ENCODE peak calls at places on chromosomes 5 and 9, in five cellular contexts. C, M, T, L and Y are unnamed samples.

GRCh38 chr5:124906339-124907097 is 160.1 kb upstream of the ZNF608 start:
- DNase-seq in C (peak), M (no peak), T (peak), L (no peak), Y (no peak)

GRCh38 chr9:84137968-84138367 is 157.4 kb downstream of the RMI1 start:
- DNase-seq in C (no peak), M (no peak), T (no peak), L (no peak), Y (no peak)

GRCh38 chr5:96978812-96979449 is 43.1 kb downstream of the LNPEP start:
- DNase-seq in C (no peak), M (no peak), T (no peak), L (no peak), Y (no peak)

GRCh38 chr9:90868555-90868954 is 66.9 kb downstream of the SYK start:
- DNase-seq in C (no peak), M (no peak), T (no peak), L (no peak), Y (no peak)

GRCh38 chr9:87569008-87569908 is 71.6 kb downstream of the DAPK1 start:
- DNase-seq in C (no peak), M (no peak), T (no peak), L (no peak), Y (no peak)

GRCh38 chr5:15995206-15996052 is 184.2 kb downstream of the MARCHF11 start:
- DNase-seq in C (peak), M (no peak), T (no peak), L (no peak), Y (no peak)

GRCh38 chr9:114284316-114285060 is 38.4 kb upstream of the ORM1 start:
- DNase-seq in C (peak), M (no peak), T (no peak), L (no peak), Y (no peak)

GRCh38 chr9:104232781-104233341 is 138.8 kb downstream of the SMC2 start:
- DNase-seq in C (no peak), M (no peak), T (no peak), L (no peak), Y (no peak)

GRCh38 chr5:125835293-125836172 is 587.7 kb upstream of the GRAMD2B start:
- DNase-seq in C (peak), M (peak), T (no peak), L (no peak), Y (peak)

GRCh38 chr9:93028448-93029006 is 30.0 kb upstream of the SUSD3 start:
- DNase-seq in C (no peak), M (no peak), T (no peak), L (no peak), Y (peak)

GRCh38 chr9:7164440-7165349 is 406.9 kb downstream of the KDM4C start:
- DNase-seq in C (no peak), M (no peak), T (no peak), L (no peak), Y (no peak)

GRCh38 chr5:163434410-163434866 is 3.0 kb upstream of the CCNG1 start:
- DNase-seq in C (no peak), M (no peak), T (no peak), L (no peak), Y (no peak)

GRCh38 chr5:116409591-116410296 is 164.9 kb downstream of the SEMA6A start:
- DNase-seq in C (no peak), M (no peak), T (no peak), L (no peak), Y (no peak)

GRCh38 chr9:24036459-24036858 is 210.4 kb upstream of the ELAVL2 start:
- DNase-seq in C (no peak), M (no peak), T (no peak), L (no peak), Y (no peak)

GRCh38 chr5:112511920-112512319 is 92.8 kb upstream of the EPB41L4A start:
- DNase-seq in C (no peak), M (no peak), T (no peak), L (no peak), Y (no peak)

GRCh38 chr5:50814541-50814940 is 148.1 kb downstream of the PARP8 start:
- DNase-seq in C (no peak), M (no peak), T (no peak), L (no peak), Y (no peak)

GRCh38 chr5:59367791-59368394 is 525.6 kb downstream of the PDE4D start:
- DNase-seq in C (peak), M (no peak), T (peak), L (no peak), Y (peak)

GRCh38 chr9:134490446-134490845 is 151.2 kb upstream of the COL5A1 start:
- DNase-seq in C (no peak), M (no peak), T (no peak), L (no peak), Y (no peak)

GRCh38 chr9:89746385-89747116 is 141.7 kb downstream of the GADD45G start:
- DNase-seq in C (no peak), M (no peak), T (peak), L (no peak), Y (no peak)

GRCh38 chr9:92094655-92095054 is 20.6 kb downstream of the SPTLC1 start:
- DNase-seq in C (no peak), M (no peak), T (no peak), L (no peak), Y (no peak)

GRCh38 chr9:110278080-110278707 is 21.9 kb upstream of the TXN start:
- DNase-seq in C (no peak), M (no peak), T (no peak), L (no peak), Y (no peak)

GRCh38 chr9:99400184-99400731 is 178.2 kb downstream of the SEC61B start:
- DNase-seq in C (no peak), M (no peak), T (no peak), L (no peak), Y (no peak)

GRCh38 chr5:133527311-133527710 is 85.0 kb downstream of the FSTL4 start:
- DNase-seq in C (no peak), M (no peak), T (no peak), L (peak), Y (no peak)

GRCh38 chr9:116181853-116182610 is 28.4 kb downstream of the PAPPA start:
- DNase-seq in C (no peak), M (no peak), T (no peak), L (no peak), Y (no peak)

GRCh38 chr9:7234144-7234543 is 476.4 kb downstream of the KDM4C start:
- DNase-seq in C (peak), M (peak), T (no peak), L (no peak), Y (peak)

GRCh38 chr5:72040513-72040912 is 66.8 kb upstream of the MAP1B start:
- DNase-seq in C (no peak), M (no peak), T (no peak), L (no peak), Y (no peak)

GRCh38 chr9:114372971-114373591 is 14.7 kb downstream of the AKNA start:
- DNase-seq in C (no peak), M (peak), T (peak), L (no peak), Y (peak)

GRCh38 chr9:105976257-105976656 is 281.9 kb downstream of the TMEM38B start:
- DNase-seq in C (no peak), M (no peak), T (no peak), L (no peak), Y (no peak)

GRCh38 chr9:120308495-120308894 is 271.5 kb downstream of the CDK5RAP2 start:
- DNase-seq in C (peak), M (no peak), T (no peak), L (peak), Y (no peak)

GRCh38 chr9:111178361-111179043 is 140.2 kb upstream of the LPAR1 start:
- DNase-seq in C (no peak), M (no peak), T (no peak), L (no peak), Y (no peak)

GRCh38 chr9:15059003-15059402 is 148.8 kb upstream of the FREM1 start:
- DNase-seq in C (no peak), M (no peak), T (no peak), L (no peak), Y (no peak)

GRCh38 chr9:105116047-105116868 is 128.2 kb upstream of the SLC44A1 start:
- DNase-seq in C (no peak), M (no peak), T (no peak), L (no peak), Y (no peak)

GRCh38 chr5:37840036-37840909 is at the start of gene GDNF:
- DNase-seq in C (peak), M (peak), T (no peak), L (no peak), Y (peak)

GRCh38 chr5:17367256-17367845 is 130.7 kb upstream of the TAF11L2 start:
- DNase-seq in C (no peak), M (no peak), T (no peak), L (no peak), Y (no peak)

GRCh38 chr9:36008774-36009300 is 27.9 kb upstream of the RECK start:
- DNase-seq in C (peak), M (no peak), T (peak), L (peak), Y (peak)

GRCh38 chr5:158943057-158943456 is 156.7 kb downstream of the EBF1 start:
- DNase-seq in C (no peak), M (no peak), T (peak), L (no peak), Y (peak)

GRCh38 chr5:1312993-1313833 is 18.3 kb upstream of the TERT start:
- DNase-seq in C (no peak), M (peak), T (no peak), L (peak), Y (peak)

GRCh38 chr5:72597456-72597948 is 90.3 kb upstream of the ZNF366 start:
- DNase-seq in C (no peak), M (no peak), T (no peak), L (no peak), Y (no peak)

DNA sequence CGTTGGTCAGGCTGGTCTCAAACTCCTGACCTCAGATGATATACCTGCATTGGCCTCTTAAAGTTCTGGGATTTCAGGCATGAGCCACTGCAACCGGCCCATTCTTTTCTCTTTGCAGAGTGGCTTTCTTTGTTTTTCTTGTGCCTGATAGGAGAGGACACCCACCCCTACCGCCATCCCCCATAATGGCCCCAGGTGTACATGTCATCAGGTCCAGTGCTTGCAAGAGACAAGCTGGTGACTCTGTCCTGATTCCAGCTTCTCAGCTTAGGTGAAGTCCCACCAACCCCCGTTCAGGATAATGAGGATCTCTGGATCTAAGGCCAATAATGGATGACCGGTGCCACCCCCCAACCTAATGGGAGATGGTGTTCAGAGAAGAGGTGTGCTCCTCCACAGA is 2.3 kb upstream of the AIF1L start:
- DNase-seq in C (no peak), M (no peak), T (no peak), L (no peak), Y (no peak)
- TF ChIP-seq CTCF in C (no peak), M (no peak), T (no peak), L (no peak), Y (no peak)

GRCh38 chr5:4941957-4942830 is 197.9 kb upstream of the ADAMTS16 start:
- DNase-seq in C (peak), M (peak), T (no peak), L (no peak), Y (peak)
- TF ChIP-seq CTCF in C (peak), M (peak), T (peak), L (peak), Y (peak)

GRCh38 chr9:124415852-124416484 is 726 bp upstream of the PSMB7 start:
- DNase-seq in C (peak), M (no peak), T (no peak), L (no peak), Y (no peak)

GRCh38 chr9:124423155-124423554 is 7.9 kb upstream of the PSMB7 start:
- DNase-seq in C (no peak), M (no peak), T (no peak), L (no peak), Y (no peak)

GRCh38 chr9:124423591-124423990 is 8.3 kb upstream of the PSMB7 start:
- DNase-seq in C (no peak), M (no peak), T (no peak), L (no peak), Y (no peak)

GRCh38 chr9:124420991-124421543 is 5.8 kb upstream of the PSMB7 start:
- DNase-seq in C (no peak), M (no peak), T (no peak), L (peak), Y (no peak)

DNA sequence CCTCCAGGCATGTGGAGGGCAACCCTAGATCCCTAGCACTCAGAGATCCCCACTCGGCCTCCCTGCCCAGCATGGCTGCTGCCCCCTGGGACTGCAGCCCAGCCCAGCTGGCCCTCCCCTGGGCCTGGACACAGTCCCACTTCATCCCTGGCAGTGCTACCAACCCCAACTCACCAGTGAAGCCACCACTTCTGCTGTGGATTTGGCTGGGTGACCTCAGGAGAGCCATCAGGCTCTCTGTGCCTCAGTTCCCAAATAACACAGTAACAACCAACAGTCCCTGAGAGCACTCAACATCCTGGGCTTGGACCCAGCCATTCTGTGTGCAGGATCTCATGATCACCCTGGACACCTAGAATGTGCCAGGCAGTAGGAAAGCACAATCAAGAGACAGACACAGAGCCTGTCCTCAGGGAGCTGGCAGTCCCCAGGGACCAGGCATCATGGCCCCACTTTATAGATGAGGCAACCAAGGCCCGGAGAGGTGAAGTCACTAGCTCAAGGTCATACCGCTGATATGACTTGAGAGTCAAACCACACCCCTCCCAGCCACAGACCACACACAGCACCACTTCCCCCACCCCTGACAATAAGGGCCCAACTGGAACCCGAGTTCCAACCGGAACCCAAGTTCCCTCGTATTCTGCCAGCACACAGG is 4.7 kb upstream of the PSMB7 start:
- DNase-seq in C (no peak), M (no peak), T (no peak), L (no peak), Y (no peak)
- TF ChIP-seq CTCF in C (no peak), M (no peak), T (peak), L (peak), Y (no peak)

GRCh38 chr5:122192883-122193496 is 63.6 kb downstream of the ZNF474 start:
- DNase-seq in C (no peak), M (peak), T (no peak), L (no peak), Y (peak)
- TF ChIP-seq CTCF in C (peak), M (peak), T (peak), L (peak), Y (peak)

GRCh38 chr5:172707285-172708182 is 63.5 kb downstream of the DUSP1 start:
- DNase-seq in C (peak), M (no peak), T (no peak), L (no peak), Y (no peak)
- TF ChIP-seq CTCF in C (no peak), M (peak), T (peak), L (peak), Y (peak)

DNA sequence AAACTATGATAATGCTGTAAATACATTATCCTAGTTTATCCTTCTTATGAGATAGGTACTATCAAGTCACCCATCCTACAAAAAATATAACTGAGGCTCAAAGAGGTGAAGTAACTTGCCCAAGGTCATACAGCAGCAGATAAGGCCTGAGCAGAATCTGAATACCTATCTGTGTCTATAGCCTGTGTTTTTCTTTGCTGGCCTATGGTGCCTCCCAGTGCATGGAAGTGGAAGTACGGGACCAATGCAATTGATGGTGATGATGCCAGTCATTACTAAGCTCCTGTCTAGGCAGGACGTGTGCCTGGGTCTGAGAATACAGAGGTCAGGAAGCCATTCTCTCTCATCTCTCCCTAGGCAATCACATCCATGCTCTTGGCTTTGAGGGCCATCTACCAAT is 67.8 kb downstream of the FAT2 start:
- DNase-seq in C (peak), M (no peak), T (no peak), L (no peak), Y (peak)
- TF ChIP-seq CTCF in C (peak), M (peak), T (peak), L (peak), Y (peak)

DNA sequence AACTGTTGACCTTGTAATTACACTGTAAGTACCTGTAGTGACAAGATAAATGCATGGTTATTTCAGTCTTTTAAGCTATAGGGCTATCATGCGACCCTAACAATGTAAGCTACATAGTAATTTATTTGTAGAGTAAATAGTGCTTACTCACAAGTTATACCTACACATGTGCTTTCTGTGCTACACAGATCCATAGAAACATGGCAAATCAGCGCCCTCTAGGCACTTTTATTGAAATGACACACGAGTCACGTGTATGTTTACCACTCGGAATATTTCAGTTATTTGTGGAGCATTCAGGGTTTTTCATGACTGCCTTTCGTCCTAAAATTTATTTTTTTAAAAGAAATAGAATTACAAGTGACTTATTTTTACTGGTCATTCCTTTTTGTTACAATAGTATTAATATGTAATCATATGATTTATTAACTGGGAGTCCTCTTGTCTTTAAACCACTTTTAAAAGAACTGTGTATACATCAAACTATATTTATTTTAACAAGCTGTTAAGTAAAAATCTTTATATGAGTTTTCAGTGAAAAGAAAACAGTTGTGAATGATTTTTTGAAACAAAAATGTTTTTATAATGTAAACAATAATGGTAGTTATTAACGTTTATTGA is 1242.3 kb upstream of the WWC1 start:
- DNase-seq in C (peak), M (no peak), T (no peak), L (no peak), Y (peak)
- TF ChIP-seq CTCF in C (peak), M (peak), T (no peak), L (peak), Y (peak)